ENCODE peak calls at places on chromosomes 4 and X, in four cellular contexts. O is central memory CD8-positive, alpha-beta T cell; M is SK-N-SH treated with all-trans-retinoic acid at 6 μM for 48 hours; E is activated CD8-positive, alpha-beta memory T cell treated with anti-CD3 and anti-CD28 coated beads, Interleukin-2, amount 10 ng/mL, durations not matched to agents 7 days and 5 days. Y is an unnamed sample.
A peak's percentile ranks its signal among the peaks of the same experiment; 100 is the strongest.

GRCh38 chr4:173415885-173416658 is 17.2 kb upstream of the SCRG1 start:
- ATAC-seq in O (no peak), M (no peak), E (no peak), Y (no peak)

GRCh38 chr4:121794505-121795192 is 6.5 kb upstream of the EXOSC9 start:
- ATAC-seq in O (no peak), M (peak; percentile 59), E (no peak), Y (no peak)

GRCh38 chr4:40124690-40125089 is 68.0 kb downstream of the N4BP2 start:
- ATAC-seq in O (peak; percentile 94), M (no peak), E (peak; percentile 60), Y (peak; percentile 17)

GRCh38 chr4:146916479-146917076 is 29.1 kb downstream of the TTC29 start:
- ATAC-seq in O (no peak), M (peak; percentile 39), E (no peak), Y (no peak)

GRCh38 chrX:19599253-19599652 is 83.9 kb upstream of the MAP3K15 start:
- ATAC-seq in O (peak; percentile 76), M (no peak), E (peak; percentile 30), Y (no peak)

GRCh38 chr4:102390438-102390837 is 45.2 kb upstream of the SLC39A8 start:
- ATAC-seq in O (peak; percentile 19), M (no peak), E (peak; percentile 65), Y (peak; percentile 98)

GRCh38 chrX:134580947-134581346 is 77.3 kb downstream of the PLAC1 start:
- ATAC-seq in O (no peak), M (peak; percentile 33), E (no peak), Y (no peak)

GRCh38 chr4:94843222-94843621 is 85.5 kb downstream of the BMPR1B start:
- ATAC-seq in O (no peak), M (no peak), E (no peak), Y (no peak)

GRCh38 chrX:78753571-78753970 is 6.1 kb downstream of the LPAR4 start:
- ATAC-seq in O (no peak), M (no peak), E (no peak), Y (no peak)

GRCh38 chrX:138710311-138710791 is 1.2 kb downstream of the FGF13 start:
- ATAC-seq in O (no peak), M (no peak), E (no peak), Y (no peak)

GRCh38 chrX:79618280-79618679 is 251.1 kb upstream of the ITM2A start:
- ATAC-seq in O (no peak), M (no peak), E (no peak), Y (no peak)

GRCh38 chrX:122421434-122422121 is 762.5 kb upstream of the GRIA3 start:
- ATAC-seq in O (no peak), M (no peak), E (no peak), Y (no peak)

GRCh38 chr4:172975651-172976229 is 192.9 kb upstream of the GALNT7 start:
- ATAC-seq in O (no peak), M (no peak), E (no peak), Y (no peak)

GRCh38 chr4:37781134-37781455 is 45.4 kb upstream of the PGM2 start:
- ATAC-seq in O (no peak), M (no peak), E (no peak), Y (no peak)

GRCh38 chr4:182874158-182874855 is 42.9 kb downstream of the DCTD start:
- ATAC-seq in O (no peak), M (no peak), E (no peak), Y (no peak)

GRCh38 chr4:151721466-151721865 is 39.3 kb downstream of the GATB start:
- ATAC-seq in O (no peak), M (no peak), E (no peak), Y (no peak)

GRCh38 chr4:82842593-82842992 is 44.0 kb upstream of the SCD5 start:
- ATAC-seq in O (no peak), M (peak; percentile 80), E (no peak), Y (no peak)

GRCh38 chr4:54100607-54101189 is 735 bp downstream of the GSX2 start:
- ATAC-seq in O (peak; percentile 46), M (peak; percentile 57), E (peak; percentile 9), Y (peak; percentile 19)

GRCh38 chr4:78753091-78753490 is 23.1 kb upstream of the BMP2K start:
- ATAC-seq in O (no peak), M (no peak), E (no peak), Y (no peak)

GRCh38 chr4:28787947-28788346 is 1927.3 kb downstream of the STIM2 start:
- ATAC-seq in O (no peak), M (no peak), E (no peak), Y (no peak)

GRCh38 chrX:150489359-150490015 is 78.9 kb upstream of the MTM1 start:
- ATAC-seq in O (no peak), M (no peak), E (no peak), Y (no peak)

GRCh38 chr4:111027526-111027925 is 404.6 kb upstream of the PITX2 start:
- ATAC-seq in O (no peak), M (no peak), E (no peak), Y (no peak)

GRCh38 chrX:11619426-11619825 is 46.3 kb downstream of the ARHGAP6 start:
- ATAC-seq in O (no peak), M (no peak), E (no peak), Y (no peak)

GRCh38 chrX:39398215-39398972 is 597.1 kb downstream of the MID1IP1 start:
- ATAC-seq in O (no peak), M (no peak), E (no peak), Y (no peak)

GRCh38 chr4:39846705-39847104 is 131.0 kb downstream of the PDS5A start:
- ATAC-seq in O (no peak), M (no peak), E (no peak), Y (no peak)

GRCh38 chr4:138400528-138400927 is 158.4 kb upstream of the SLC7A11 start:
- ATAC-seq in O (no peak), M (no peak), E (no peak), Y (no peak)

GRCh38 chr4:2436761-2437474 is 18.2 kb downstream of the CFAP99 start:
- ATAC-seq in O (no peak), M (no peak), E (no peak), Y (no peak)

GRCh38 chrX:49868739-49869138 is 10.5 kb upstream of the USP27X start:
- ATAC-seq in O (no peak), M (no peak), E (no peak), Y (no peak)

GRCh38 chrX:41116948-41117347 is 31.7 kb downstream of the USP9X start:
- ATAC-seq in O (peak; percentile 79), M (peak; percentile 24), E (peak; percentile 82), Y (peak; percentile 83)

GRCh38 chrX:110045988-110046387 is 43.1 kb downstream of the TMEM164 start:
- ATAC-seq in O (no peak), M (peak; percentile 44), E (no peak), Y (no peak)

GRCh38 chrX:119223784-119224183 is 12.3 kb upstream of the PGRMC1 start:
- ATAC-seq in O (no peak), M (no peak), E (no peak), Y (no peak)

GRCh38 chr4:151267822-151268535 is 9.0 kb upstream of the PRSS48 start:
- ATAC-seq in O (no peak), M (no peak), E (no peak), Y (no peak)

GRCh38 chr4:25843340-25844097 is 19.3 kb downstream of the SEL1L3 start:
- ATAC-seq in O (no peak), M (no peak), E (peak; percentile 73), Y (peak; percentile 64)